ENCODE peak calls at places on chromosomes 2 and 18, in six cellular contexts. One of them, this sample, is unnamed.

GRCh38 chr2:18498531-18498930 is 61.9 kb downstream of the RDH14 start:
- DNase-seq in H1: no peak
- DNase-seq in K562: no peak
- DNase-seq in HepG2: no peak
- DNase-seq in GM12878: no peak
- DNase-seq in A549: no peak
- DNase-seq in this sample: no peak

GRCh38 chr2:227536445-227536844 is 62.2 kb upstream of the SCYGR2 start:
- DNase-seq in A549: peak; percentile 36
- DNase-seq in HepG2: peak; percentile 3
- DNase-seq in H1: no peak
- DNase-seq in K562: peak; percentile 5
- DNase-seq in GM12878: no peak
- DNase-seq in this sample: peak; percentile 25

GRCh38 chr2:85438291-85439110 is 20.0 kb downstream of the SH2D6 start:
- DNase-seq in HepG2: peak; percentile 42
- DNase-seq in GM12878: no peak
- DNase-seq in H1: no peak
- DNase-seq in K562: no peak
- DNase-seq in A549: no peak
- DNase-seq in this sample: no peak

GRCh38 chr2:179264238-179265081 is at the start of gene SESTD1:
- DNase-seq in A549: peak; percentile 53
- DNase-seq in GM12878: no peak
- DNase-seq in HepG2: peak; percentile 68
- DNase-seq in H1: peak; percentile 88
- DNase-seq in K562: peak; percentile 64
- DNase-seq in this sample: peak; percentile 91

GRCh38 chr2:128756372-128756730 is 437.7 kb upstream of the HS6ST1 start:
- DNase-seq in H1: no peak
- DNase-seq in A549: no peak
- DNase-seq in K562: no peak
- DNase-seq in GM12878: no peak
- DNase-seq in HepG2: no peak
- DNase-seq in this sample: no peak

GRCh38 chr2:68942827-68943226 is 9.9 kb downstream of the GKN2 start:
- DNase-seq in GM12878: no peak
- DNase-seq in HepG2: no peak
- DNase-seq in K562: no peak
- DNase-seq in A549: no peak
- DNase-seq in H1: no peak
- DNase-seq in this sample: no peak

GRCh38 chr2:148816176-148816575 is 58.9 kb upstream of the KIF5C start:
- DNase-seq in A549: no peak
- DNase-seq in GM12878: no peak
- DNase-seq in H1: peak; percentile 35
- DNase-seq in HepG2: no peak
- DNase-seq in K562: no peak
- DNase-seq in this sample: no peak

GRCh38 chr2:28263690-28264089 is 129.0 kb upstream of the FOSL2 start:
- DNase-seq in H1: no peak
- DNase-seq in K562: no peak
- DNase-seq in A549: no peak
- DNase-seq in HepG2: no peak
- DNase-seq in GM12878: no peak
- DNase-seq in this sample: no peak

GRCh38 chr2:128450211-128451015 is 131.7 kb upstream of the HS6ST1 start:
- DNase-seq in K562: no peak
- DNase-seq in H1: peak; percentile 39
- DNase-seq in HepG2: no peak
- DNase-seq in GM12878: no peak
- DNase-seq in A549: no peak
- DNase-seq in this sample: peak; percentile 86

GRCh38 chr2:9809064-9809356 is 34.3 kb upstream of the TAF1B start:
- DNase-seq in HepG2: no peak
- DNase-seq in A549: no peak
- DNase-seq in GM12878: no peak
- DNase-seq in K562: no peak
- DNase-seq in H1: no peak
- DNase-seq in this sample: peak; percentile 31

GRCh38 chr18:76374330-76375281 is 120.4 kb downstream of the ZNF516 start:
- DNase-seq in H1: no peak
- DNase-seq in HepG2: no peak
- DNase-seq in K562: no peak
- DNase-seq in A549: no peak
- DNase-seq in GM12878: peak; percentile 39
- DNase-seq in this sample: no peak

GRCh38 chr2:235511187-235511661 is 17.4 kb downstream of the AGAP1 start:
- DNase-seq in HepG2: peak; percentile 48
- DNase-seq in H1: no peak
- DNase-seq in K562: no peak
- DNase-seq in GM12878: no peak
- DNase-seq in A549: peak; percentile 75
- DNase-seq in this sample: no peak

GRCh38 chr2:120826260-120826648 is 90.6 kb downstream of the GLI2 start:
- DNase-seq in HepG2: no peak
- DNase-seq in A549: no peak
- DNase-seq in K562: no peak
- DNase-seq in H1: no peak
- DNase-seq in GM12878: no peak
- DNase-seq in this sample: peak; percentile 53

GRCh38 chr2:145060876-145061275 is 541.0 kb upstream of the ZEB2 start:
- DNase-seq in HepG2: no peak
- DNase-seq in A549: no peak
- DNase-seq in H1: no peak
- DNase-seq in K562: no peak
- DNase-seq in GM12878: no peak
- DNase-seq in this sample: no peak

GRCh38 chr18:25345432-25345831 is 6.5 kb downstream of the ZNF521 start:
- DNase-seq in K562: no peak
- DNase-seq in A549: no peak
- DNase-seq in GM12878: no peak
- DNase-seq in H1: no peak
- DNase-seq in HepG2: no peak
- DNase-seq in this sample: no peak

GRCh38 chr2:70596293-70596692 is 42.7 kb upstream of the TGFA start:
- DNase-seq in GM12878: no peak
- DNase-seq in A549: peak; percentile 30
- DNase-seq in HepG2: no peak
- DNase-seq in K562: no peak
- DNase-seq in H1: no peak
- DNase-seq in this sample: no peak

GRCh38 chr18:46310675-46311345 is 206.6 kb downstream of the HAUS1 start:
- DNase-seq in H1: no peak
- DNase-seq in K562: no peak
- DNase-seq in HepG2: no peak
- DNase-seq in GM12878: no peak
- DNase-seq in A549: no peak
- DNase-seq in this sample: no peak

GRCh38 chr18:25710981-25711380 is 359.0 kb upstream of the ZNF521 start:
- DNase-seq in A549: no peak
- DNase-seq in GM12878: no peak
- DNase-seq in HepG2: no peak
- DNase-seq in K562: no peak
- DNase-seq in H1: no peak
- DNase-seq in this sample: no peak

GRCh38 chr2:236769981-236770671 is 200.5 kb downstream of the ACKR3 start:
- DNase-seq in H1: no peak
- DNase-seq in HepG2: no peak
- DNase-seq in A549: peak; percentile 87
- DNase-seq in GM12878: no peak
- DNase-seq in K562: no peak
- DNase-seq in this sample: no peak

GRCh38 chr2:120298173-120298835 is 45.7 kb downstream of the RALB start:
- DNase-seq in HepG2: no peak
- DNase-seq in H1: no peak
- DNase-seq in GM12878: no peak
- DNase-seq in K562: peak; percentile 68
- DNase-seq in A549: no peak
- DNase-seq in this sample: no peak

GRCh38 chr18:12317664-12318333 is 9.8 kb downstream of the TUBB6 start:
- DNase-seq in GM12878: no peak
- DNase-seq in HepG2: no peak
- DNase-seq in A549: peak; percentile 33
- DNase-seq in H1: no peak
- DNase-seq in K562: no peak
- DNase-seq in this sample: no peak

GRCh38 chr18:61998957-61999356 is 106.2 kb upstream of the RNF152 start:
- DNase-seq in A549: no peak
- DNase-seq in HepG2: no peak
- DNase-seq in GM12878: no peak
- DNase-seq in H1: no peak
- DNase-seq in K562: no peak
- DNase-seq in this sample: peak; percentile 3

GRCh38 chr2:174826051-174826450 is 61.8 kb upstream of the CHRNA1 start:
- DNase-seq in A549: no peak
- DNase-seq in H1: no peak
- DNase-seq in GM12878: no peak
- DNase-seq in HepG2: no peak
- DNase-seq in K562: no peak
- DNase-seq in this sample: no peak

GRCh38 chr2:175990099-175990498 is 12.0 kb downstream of the LNPK start:
- DNase-seq in K562: no peak
- DNase-seq in HepG2: no peak
- DNase-seq in A549: no peak
- DNase-seq in H1: no peak
- DNase-seq in GM12878: no peak
- DNase-seq in this sample: no peak

GRCh38 chr18:43625582-43625981 is 348.3 kb upstream of the SYT4 start:
- DNase-seq in A549: no peak
- DNase-seq in HepG2: no peak
- DNase-seq in K562: no peak
- DNase-seq in GM12878: no peak
- DNase-seq in H1: no peak
- DNase-seq in this sample: peak; percentile 6

GRCh38 chr2:134818321-134818720 is 20.1 kb upstream of the ACMSD start:
- DNase-seq in GM12878: no peak
- DNase-seq in HepG2: no peak
- DNase-seq in A549: no peak
- DNase-seq in H1: no peak
- DNase-seq in K562: no peak
- DNase-seq in this sample: no peak

GRCh38 chr18:49934457-49934856 is 121.1 kb upstream of the ACAA2 start:
- DNase-seq in A549: no peak
- DNase-seq in H1: no peak
- DNase-seq in K562: no peak
- DNase-seq in HepG2: no peak
- DNase-seq in GM12878: no peak
- DNase-seq in this sample: no peak
- TF ChIP-seq CHD2 in A549: no peak
- TF ChIP-seq CHD2 in H1: no peak
- TF ChIP-seq CHD2 in K562: no peak
- TF ChIP-seq CHD2 in HepG2: no peak
- TF ChIP-seq CHD2 in GM12878: no peak
- TF ChIP-seq CHD2 in this sample: no peak

GRCh38 chr2:202883987-202884675 is 12.6 kb upstream of the ICA1L start:
- DNase-seq in HepG2: no peak
- DNase-seq in A549: peak; percentile 14
- DNase-seq in H1: no peak
- DNase-seq in K562: peak; percentile 18
- DNase-seq in GM12878: no peak
- DNase-seq in this sample: no peak
- TF ChIP-seq CHD2 in HepG2: no peak
- TF ChIP-seq CHD2 in A549: no peak
- TF ChIP-seq CHD2 in H1: no peak
- TF ChIP-seq CHD2 in K562: no peak
- TF ChIP-seq CHD2 in GM12878: no peak
- TF ChIP-seq CHD2 in this sample: no peak

DNA sequence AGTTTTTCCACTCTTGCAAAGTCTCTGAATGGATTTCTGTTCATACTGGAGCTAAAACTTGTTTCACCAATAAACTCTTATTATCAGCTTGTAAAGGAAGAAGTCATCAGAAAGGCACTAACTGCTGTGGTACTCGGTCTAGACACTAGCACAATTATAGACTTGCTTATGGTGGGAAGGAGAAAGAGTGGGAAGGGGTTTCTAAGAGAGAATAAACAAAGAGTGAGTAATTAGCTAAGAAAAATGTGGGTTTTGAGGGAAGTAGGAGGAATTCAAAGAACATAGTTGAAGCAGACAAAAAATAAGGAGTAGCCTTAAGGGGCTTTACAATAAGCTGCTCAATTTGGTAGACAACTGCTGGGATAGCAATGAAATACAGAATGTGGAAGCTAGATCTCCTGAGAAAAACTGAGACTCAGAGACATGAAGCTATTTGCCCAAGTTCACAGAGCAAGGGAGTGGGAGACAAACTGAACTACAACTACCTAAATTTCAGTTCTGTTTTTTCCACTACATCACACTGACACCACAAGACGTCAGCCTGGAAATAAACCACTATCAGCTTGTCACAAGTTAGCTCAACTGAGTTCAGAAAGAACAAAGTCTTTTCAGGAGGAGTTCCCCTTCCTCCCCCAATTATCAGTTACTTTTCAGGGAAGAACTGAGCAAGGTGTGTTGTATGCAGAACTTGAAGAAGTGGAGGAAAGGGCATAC is 59.7 kb downstream of the MAP4K3 start:
- DNase-seq in H1: no peak
- DNase-seq in GM12878: peak; percentile 81
- DNase-seq in A549: no peak
- DNase-seq in K562: peak; percentile 70
- DNase-seq in HepG2: no peak
- DNase-seq in this sample: no peak
- TF ChIP-seq CHD2 in H1: no peak
- TF ChIP-seq CHD2 in GM12878: peak; percentile 81
- TF ChIP-seq CHD2 in A549: no peak
- TF ChIP-seq CHD2 in K562: no peak
- TF ChIP-seq CHD2 in HepG2: no peak
- TF ChIP-seq CHD2 in this sample: no peak

GRCh38 chr18:24115628-24116027 is 23.2 kb upstream of the CABYR start:
- DNase-seq in A549: no peak
- DNase-seq in GM12878: no peak
- DNase-seq in HepG2: no peak
- DNase-seq in H1: no peak
- DNase-seq in K562: no peak
- DNase-seq in this sample: no peak

GRCh38 chr18:24114924-24115549 is 23.8 kb upstream of the CABYR start:
- DNase-seq in HepG2: peak; percentile 73
- DNase-seq in A549: no peak
- DNase-seq in H1: no peak
- DNase-seq in K562: no peak
- DNase-seq in GM12878: no peak
- DNase-seq in this sample: no peak

GRCh38 chr18:24111936-24112335 is 26.9 kb upstream of the CABYR start:
- DNase-seq in H1: no peak
- DNase-seq in K562: no peak
- DNase-seq in A549: peak; percentile 11
- DNase-seq in GM12878: no peak
- DNase-seq in HepG2: no peak
- DNase-seq in this sample: no peak

GRCh38 chr18:24112874-24113615 is 25.8 kb upstream of the CABYR start:
- DNase-seq in H1: no peak
- DNase-seq in A549: peak; percentile 10
- DNase-seq in GM12878: no peak
- DNase-seq in HepG2: peak; percentile 87
- DNase-seq in K562: no peak
- DNase-seq in this sample: no peak

GRCh38 chr18:24112464-24112863 is 26.4 kb upstream of the CABYR start:
- DNase-seq in H1: no peak
- DNase-seq in K562: no peak
- DNase-seq in HepG2: no peak
- DNase-seq in A549: no peak
- DNase-seq in GM12878: no peak
- DNase-seq in this sample: no peak
- TF ChIP-seq CHD2 in H1: no peak
- TF ChIP-seq CHD2 in K562: no peak
- TF ChIP-seq CHD2 in HepG2: no peak
- TF ChIP-seq CHD2 in A549: no peak
- TF ChIP-seq CHD2 in GM12878: no peak
- TF ChIP-seq CHD2 in this sample: no peak